ENCODE peak calls at places on chromosomes 7 and 10, in eight cellular contexts. N is amygdala; I is non-pigmented ciliary epithelial cell; L is T-helper 2 cell; D is fibroblast of villous mesenchyme; G is left ventricle myocardium inferior; F is mesothelial cell of epicardium; R is stimulated activated CD8-positive, alpha-beta memory T cell treated with anti-CD3 and anti-CD28 coated beads, Interleukin-7, amount 100 ng/mL, for 48 hours. C is an unnamed sample.

GRCh38 chr7:107882766-107883165 is 8.2 kb upstream of the DLD start:
- DNase-seq in N (no peak), L (no peak), I (no peak), F (no peak), G (no peak), R (no peak), D (no peak), C (no peak)

GRCh38 chr10:115772606-115773005 is 500.4 kb downstream of the GFRA1 start:
- DNase-seq in I (peak; percentile 89), G (no peak), L (no peak), F (no peak), D (peak; percentile 8), N (no peak), R (no peak), C (no peak)

GRCh38 chr10:114472874-114473248 is 68.6 kb upstream of the AFAP1L2 start:
- DNase-seq in N (no peak), F (no peak), G (no peak), L (no peak), R (no peak), I (no peak), D (no peak), C (no peak)

GRCh38 chr10:87546221-87546620 is 41.5 kb downstream of the MINPP1 start:
- DNase-seq in D (peak; percentile 97), L (no peak), F (no peak), G (no peak), N (no peak), I (no peak), R (no peak), C (no peak)

GRCh38 chr10:79947787-79948424 is 999 bp downstream of the SFTPD start:
- DNase-seq in G (no peak), R (no peak), L (no peak), N (no peak), D (no peak), I (no peak), F (no peak), C (no peak)

GRCh38 chr10:72320676-72321247 is 34.0 kb downstream of the DNAJB12 start:
- DNase-seq in F (no peak), D (peak; percentile 100), L (peak; percentile 54), R (peak; percentile 82), G (peak; percentile 64), I (peak; percentile 93), N (no peak), C (no peak)

GRCh38 chr10:97549587-97550322 is 22.8 kb upstream of the ANKRD2 start:
- DNase-seq in L (no peak), N (no peak), D (no peak), G (peak; percentile 43), F (no peak), R (no peak), I (no peak), C (no peak)

GRCh38 chr7:46150202-46150601 is 229.1 kb upstream of the IGFBP3 start:
- DNase-seq in D (no peak), F (no peak), R (no peak), L (no peak), G (no peak), N (no peak), I (no peak), C (no peak)

GRCh38 chr10:77582710-77583115 is 54.9 kb downstream of the KCNMA1 start:
- DNase-seq in N (no peak), I (peak; percentile 36), L (no peak), G (no peak), R (peak; percentile 18), D (peak; percentile 59), F (no peak), C (no peak)

GRCh38 chr7:34162676-34163075 is 257.3 kb downstream of the BMPER start:
- DNase-seq in G (no peak), N (no peak), L (no peak), R (no peak), I (no peak), D (no peak), F (no peak), C (no peak)

GRCh38 chr10:129756912-129757861 is 206.9 kb downstream of the EBF3 start:
- DNase-seq in I (no peak), F (peak; percentile 9), G (no peak), N (no peak), R (no peak), L (no peak), D (peak; percentile 1), C (no peak)

GRCh38 chr7:92808006-92808405 is 28.4 kb downstream of the CDK6 start:
- DNase-seq in G (no peak), I (no peak), N (no peak), L (no peak), F (no peak), D (peak; percentile 86), R (no peak), C (no peak)

GRCh38 chr7:66100408-66101050 is 14.1 kb upstream of the CRCP start:
- DNase-seq in I (no peak), R (no peak), F (no peak), N (no peak), L (no peak), G (no peak), D (no peak), C (no peak)

GRCh38 chr7:37318541-37318940 is 130.1 kb downstream of the ELMO1 start:
- DNase-seq in R (no peak), G (no peak), L (no peak), D (no peak), F (no peak), N (no peak), I (no peak), C (no peak)

GRCh38 chr7:44276571-44277101 is 48.8 kb downstream of the CAMK2B start:
- DNase-seq in D (no peak), F (no peak), G (peak; percentile 12), R (no peak), N (no peak), I (no peak), L (no peak), C (no peak)

GRCh38 chr7:80312139-80312661 is 177.6 kb downstream of the GNAI1 start:
- DNase-seq in D (peak; percentile 93), F (no peak), N (no peak), R (no peak), G (no peak), I (peak; percentile 71), L (no peak), C (no peak)

GRCh38 chr7:156162451-156162850 is 350.2 kb upstream of the SHH start:
- DNase-seq in L (no peak), D (no peak), F (peak; percentile 21), I (no peak), R (no peak), N (no peak), G (no peak), C (no peak)

GRCh38 chr7:155918720-155919399 is 106.6 kb upstream of the SHH start:
- DNase-seq in F (no peak), R (no peak), I (peak; percentile 86), L (no peak), G (peak; percentile 20), D (peak; percentile 29), N (no peak), C (no peak)

GRCh38 chr10:7419998-7420397 is 9.2 kb upstream of the SFMBT2 start:
- DNase-seq in I (no peak), L (no peak), N (no peak), D (no peak), R (no peak), F (no peak), G (no peak), C (no peak)

GRCh38 chr10:70054902-70055301 is 2.3 kb downstream of the MACROH2A2 start:
- DNase-seq in D (no peak), R (no peak), G (no peak), I (no peak), N (no peak), F (no peak), L (no peak), C (no peak)

GRCh38 chr7:103524042-103524907 is 78.3 kb upstream of the SLC26A5 start:
- DNase-seq in N (no peak), F (no peak), G (no peak), R (no peak), L (no peak), D (peak; percentile 36), I (peak; percentile 11), C (no peak)